ENCODE peak calls at places on chromosomes 12 and 14, in eight cellular contexts. X is choroid plexus epithelial cell, K is A549, Y is astrocyte, P is NCI-H748 treated with DMSO at 0.1 percent for 48 hours, T is T-helper 1 cell, N is cardiac muscle cell, G is NCI-H774. Q is an unnamed sample.

GRCh38 chr12:102995372-102995771 is 37.9 kb downstream of the ASCL1 start:
- DNase-seq in Y (no peak), P (no peak), X (no peak), K (no peak), T (no peak), G (no peak), N (no peak), Q (no peak)

GRCh38 chr12:130609966-130610365 is 106.1 kb downstream of the RIMBP2 start:
- DNase-seq in X (no peak), N (no peak), G (no peak), Y (no peak), K (no peak), T (no peak), P (no peak), Q (no peak)

GRCh38 chr14:36511981-36512584 is 7.9 kb downstream of the NKX2-1 start:
- DNase-seq in P (no peak), K (no peak), N (no peak), T (no peak), Y (no peak), X (no peak), G (no peak), Q (no peak)

GRCh38 chr14:50399251-50400032 is 2.8 kb upstream of the CDKL1 start:
- DNase-seq in Y (peak), N (no peak), X (peak), T (no peak), P (no peak), G (no peak), K (peak), Q (peak)

GRCh38 chr14:101017209-101017608 is 113.7 kb upstream of the RTL1 start:
- DNase-seq in X (peak), P (no peak), K (no peak), Y (peak), G (no peak), N (no peak), T (no peak), Q (no peak)

GRCh38 chr12:71846322-71846940 is 6.9 kb downstream of the TBC1D15 start:
- DNase-seq in X (peak), P (peak), N (peak), G (peak), K (peak), T (no peak), Y (peak), Q (peak)

GRCh38 chr14:99704037-99704436 is 19.9 kb downstream of the CYP46A1 start:
- DNase-seq in N (no peak), G (no peak), Y (no peak), X (no peak), P (no peak), K (no peak), T (no peak), Q (no peak)

GRCh38 chr14:58882577-58883018 is 244.8 kb downstream of the DACT1 start:
- DNase-seq in N (no peak), G (no peak), K (no peak), T (no peak), X (peak), P (no peak), Y (peak), Q (no peak)

GRCh38 chr14:35632276-35633071 is 98.5 kb downstream of the INSM2 start:
- DNase-seq in Y (peak), T (no peak), N (no peak), P (peak), G (peak), X (peak), K (no peak), Q (no peak)

GRCh38 chr12:52097045-52097666 is 17.7 kb downstream of the SMIM41 start:
- DNase-seq in G (no peak), N (no peak), P (no peak), X (no peak), T (no peak), K (no peak), Y (no peak), Q (no peak)

GRCh38 chr12:89461649-89462612 is 62.7 kb downstream of the GALNT4 start:
- DNase-seq in P (peak), Y (peak), T (no peak), X (peak), G (peak), K (peak), N (peak), Q (peak)

GRCh38 chr12:116539361-116539771 is 19.8 kb upstream of the MAP1LC3B2 start:
- DNase-seq in P (no peak), T (no peak), G (no peak), N (no peak), Y (peak), X (no peak), K (peak), Q (peak)

GRCh38 chr12:25556136-25556535 is 3.1 kb upstream of the LMNTD1 start:
- DNase-seq in N (no peak), T (no peak), P (no peak), G (no peak), K (no peak), X (no peak), Y (no peak), Q (no peak)

GRCh38 chr14:88210426-88210825 is 112.6 kb downstream of the KCNK10 start:
- DNase-seq in Y (no peak), G (no peak), N (no peak), X (no peak), T (no peak), K (no peak), P (no peak), Q (no peak)

GRCh38 chr14:76880432-76880831 is 54.2 kb downstream of the LRRC74A start:
- DNase-seq in P (no peak), G (no peak), T (no peak), K (no peak), X (peak), N (no peak), Y (no peak), Q (no peak)

GRCh38 chr12:131397493-131398181 is 313.3 kb upstream of the SFSWAP start:
- DNase-seq in K (no peak), G (no peak), X (no peak), Y (no peak), T (no peak), P (no peak), N (no peak), Q (no peak)

GRCh38 chr12:72136792-72137191 is 135.4 kb upstream of the TRHDE start:
- DNase-seq in Y (no peak), N (no peak), P (no peak), K (no peak), G (no peak), X (no peak), T (no peak), Q (no peak)

GRCh38 chr12:112198120-112198733 is 72.9 kb downstream of the TRAFD1 start:
- DNase-seq in G (peak), X (peak), Y (peak), P (peak), N (peak), K (peak), T (peak), Q (peak)

GRCh38 chr14:101456246-101457159 is 104.8 kb upstream of the DIO3 start:
- DNase-seq in G (no peak), K (no peak), X (no peak), Y (no peak), T (no peak), N (no peak), P (no peak), Q (no peak)

GRCh38 chr12:47079894-47080724 is at the start of gene AMIGO2:
- DNase-seq in P (no peak), X (peak), N (peak), T (peak), G (peak), Y (peak), K (peak), Q (peak)

Q was measured in lung microvascular endothelial cell.